ENCODE peak calls at places on chromosomes 7 and 10, in four cellular contexts. S, N, G and O are unnamed samples.

GRCh38 chr7:26449175-26450165 is 157.8 kb downstream of the SNX10 start:
- DNase-seq in G (peak; percentile 84), N (no peak), S (peak; percentile 82), O (no peak)

GRCh38 chr7:79930604-79931003 is 204.0 kb upstream of the GNAI1 start:
- DNase-seq in G (peak; percentile 36), N (no peak), S (peak; percentile 20), O (no peak)

GRCh38 chr7:47581442-47581820 is 480 bp downstream of the TNS3 start:
- DNase-seq in G (no peak), N (no peak), S (no peak), O (no peak)

GRCh38 chr7:75688200-75689136 is 50.3 kb downstream of the HIP1 start:
- DNase-seq in G (no peak), S (no peak), N (no peak), O (peak; percentile 61)

GRCh38 chr10:82221750-82222149 is 346.8 kb downstream of the NRG3 start:
- DNase-seq in G (peak; percentile 35), S (no peak), N (no peak), O (no peak)

GRCh38 chr10:4127518-4128315 is 342.7 kb upstream of the KLF6 start:
- DNase-seq in N (no peak), S (no peak), G (no peak), O (peak; percentile 14)

GRCh38 chr10:79300711-79301110 is 46.6 kb upstream of the PPIF start:
- DNase-seq in S (no peak), N (no peak), G (no peak), O (no peak)

GRCh38 chr7:99752354-99752753 is 17.4 kb upstream of the CYP3A7 start:
- DNase-seq in G (no peak), N (no peak), S (no peak), O (no peak)

GRCh38 chr10:80057171-80057570 is 21.3 kb upstream of the TMEM254 start:
- DNase-seq in N (no peak), G (no peak), S (no peak), O (no peak)

GRCh38 chr7:118918556-118918955 is 694.1 kb downstream of the ANKRD7 start:
- DNase-seq in G (peak; percentile 4), S (peak; percentile 6), N (no peak), O (peak; percentile 52)

GRCh38 chr10:80437227-80437626 is 16.9 kb upstream of the TSPAN14 start:
- DNase-seq in G (no peak), S (no peak), N (no peak), O (no peak)

GRCh38 chr7:112067205-112067604 is 139.0 kb downstream of the DOCK4 start:
- DNase-seq in S (no peak), G (no peak), N (no peak), O (no peak)

GRCh38 chr10:119503821-119504220 is 38.7 kb downstream of the RGS10 start:
- DNase-seq in N (no peak), S (no peak), G (no peak), O (no peak)